ENCODE peak calls at places on chromosomes 6 and 20, in nine cellular contexts. One of them, this sample, is unnamed.

GRCh38 chr6:36139431-36139830 is 9.1 kb downstream of the MAPK13 start:
- DNase-seq in CD8-positive, alpha-beta T cell: no peak
- DNase-seq in heart left ventricle: no peak
- DNase-seq in right atrium auricular region: no peak
- DNase-seq in choroid plexus epithelial cell: peak
- DNase-seq in PC-3: no peak
- DNase-seq in fibroblast of the aortic adventitia: no peak
- DNase-seq in HFF-Myc: no peak
- DNase-seq in A549: no peak
- DNase-seq in this sample: no peak

GRCh38 chr20:51586005-51586440 is 43.5 kb upstream of the NFATC2 start:
- DNase-seq in choroid plexus epithelial cell: peak
- DNase-seq in heart left ventricle: no peak
- DNase-seq in A549: peak
- DNase-seq in right atrium auricular region: no peak
- DNase-seq in HFF-Myc: peak
- DNase-seq in PC-3: peak
- DNase-seq in fibroblast of the aortic adventitia: peak
- DNase-seq in CD8-positive, alpha-beta T cell: no peak
- DNase-seq in this sample: peak

GRCh38 chr20:23926526-23926880 is 47.0 kb upstream of the CST5 start:
- DNase-seq in heart left ventricle: no peak
- DNase-seq in PC-3: no peak
- DNase-seq in choroid plexus epithelial cell: no peak
- DNase-seq in A549: no peak
- DNase-seq in fibroblast of the aortic adventitia: no peak
- DNase-seq in right atrium auricular region: no peak
- DNase-seq in HFF-Myc: no peak
- DNase-seq in CD8-positive, alpha-beta T cell: no peak
- DNase-seq in this sample: no peak

GRCh38 chr20:11921326-11921725 is 3.6 kb downstream of the BTBD3 start:
- DNase-seq in A549: no peak
- DNase-seq in choroid plexus epithelial cell: no peak
- DNase-seq in right atrium auricular region: no peak
- DNase-seq in PC-3: no peak
- DNase-seq in heart left ventricle: no peak
- DNase-seq in HFF-Myc: no peak
- DNase-seq in fibroblast of the aortic adventitia: no peak
- DNase-seq in CD8-positive, alpha-beta T cell: no peak
- DNase-seq in this sample: no peak

GRCh38 chr6:138607478-138608433 is 108.5 kb upstream of the NHSL1 start:
- DNase-seq in HFF-Myc: no peak
- DNase-seq in fibroblast of the aortic adventitia: no peak
- DNase-seq in heart left ventricle: no peak
- DNase-seq in choroid plexus epithelial cell: no peak
- DNase-seq in right atrium auricular region: no peak
- DNase-seq in A549: no peak
- DNase-seq in PC-3: no peak
- DNase-seq in CD8-positive, alpha-beta T cell: no peak
- DNase-seq in this sample: no peak

GRCh38 chr6:68756454-68757375 is 121.6 kb downstream of the ADGRB3 start:
- DNase-seq in HFF-Myc: no peak
- DNase-seq in right atrium auricular region: no peak
- DNase-seq in choroid plexus epithelial cell: no peak
- DNase-seq in heart left ventricle: no peak
- DNase-seq in fibroblast of the aortic adventitia: no peak
- DNase-seq in PC-3: no peak
- DNase-seq in A549: no peak
- DNase-seq in CD8-positive, alpha-beta T cell: no peak
- DNase-seq in this sample: no peak

GRCh38 chr6:36204068-36204753 is 7.7 kb downstream of the BRPF3 start:
- DNase-seq in choroid plexus epithelial cell: no peak
- DNase-seq in right atrium auricular region: no peak
- DNase-seq in PC-3: no peak
- DNase-seq in A549: no peak
- DNase-seq in fibroblast of the aortic adventitia: no peak
- DNase-seq in HFF-Myc: no peak
- DNase-seq in CD8-positive, alpha-beta T cell: peak
- DNase-seq in heart left ventricle: no peak
- DNase-seq in this sample: no peak

GRCh38 chr6:47414517-47415167 is 62.9 kb upstream of the CD2AP start:
- DNase-seq in heart left ventricle: no peak
- DNase-seq in fibroblast of the aortic adventitia: peak
- DNase-seq in PC-3: peak
- DNase-seq in A549: peak
- DNase-seq in CD8-positive, alpha-beta T cell: no peak
- DNase-seq in right atrium auricular region: no peak
- DNase-seq in HFF-Myc: no peak
- DNase-seq in choroid plexus epithelial cell: peak
- DNase-seq in this sample: peak

GRCh38 chr6:24858154-24858801 is 59.6 kb upstream of the ARMH2 start:
- DNase-seq in PC-3: peak
- DNase-seq in A549: no peak
- DNase-seq in fibroblast of the aortic adventitia: peak
- DNase-seq in right atrium auricular region: no peak
- DNase-seq in heart left ventricle: no peak
- DNase-seq in choroid plexus epithelial cell: no peak
- DNase-seq in CD8-positive, alpha-beta T cell: no peak
- DNase-seq in HFF-Myc: no peak
- DNase-seq in this sample: peak

GRCh38 chr6:112216699-112217551 is 37.4 kb downstream of the LAMA4 start:
- DNase-seq in HFF-Myc: no peak
- DNase-seq in A549: peak
- DNase-seq in CD8-positive, alpha-beta T cell: no peak
- DNase-seq in heart left ventricle: no peak
- DNase-seq in PC-3: peak
- DNase-seq in right atrium auricular region: no peak
- DNase-seq in fibroblast of the aortic adventitia: peak
- DNase-seq in choroid plexus epithelial cell: peak
- DNase-seq in this sample: peak

GRCh38 chr20:31638317-31638716 is 605 bp downstream of the COX4I2 start:
- DNase-seq in HFF-Myc: no peak
- DNase-seq in A549: no peak
- DNase-seq in PC-3: no peak
- DNase-seq in CD8-positive, alpha-beta T cell: no peak
- DNase-seq in heart left ventricle: no peak
- DNase-seq in fibroblast of the aortic adventitia: no peak
- DNase-seq in choroid plexus epithelial cell: no peak
- DNase-seq in right atrium auricular region: no peak
- DNase-seq in this sample: no peak
- TF ChIP-seq CTCF in HFF-Myc: no peak
- TF ChIP-seq CTCF in A549: no peak
- TF ChIP-seq CTCF in PC-3: no peak
- TF ChIP-seq CTCF in CD8-positive, alpha-beta T cell: no peak
- TF ChIP-seq CTCF in heart left ventricle: no peak
- TF ChIP-seq CTCF in fibroblast of the aortic adventitia: no peak
- TF ChIP-seq CTCF in choroid plexus epithelial cell: no peak
- TF ChIP-seq CTCF in right atrium auricular region: no peak
- TF ChIP-seq CTCF in this sample: no peak

GRCh38 chr6:31462964-31463940 is 34.7 kb upstream of the MICB start:
- DNase-seq in heart left ventricle: peak
- DNase-seq in choroid plexus epithelial cell: peak
- DNase-seq in PC-3: peak
- DNase-seq in HFF-Myc: no peak
- DNase-seq in A549: peak
- DNase-seq in CD8-positive, alpha-beta T cell: peak
- DNase-seq in fibroblast of the aortic adventitia: peak
- DNase-seq in right atrium auricular region: peak
- DNase-seq in this sample: peak
- H3K4me3 ChIP-seq in heart left ventricle: peak
- H3K4me3 ChIP-seq in choroid plexus epithelial cell: peak
- H3K4me3 ChIP-seq in PC-3: peak
- H3K4me3 ChIP-seq in HFF-Myc: no peak
- H3K4me3 ChIP-seq in A549: peak
- H3K4me3 ChIP-seq in CD8-positive, alpha-beta T cell: peak
- H3K4me3 ChIP-seq in fibroblast of the aortic adventitia: peak
- H3K4me3 ChIP-seq in right atrium auricular region: peak
- H3K4me3 ChIP-seq in this sample: no peak

GRCh38 chr20:1266167-1266973 is at the start of gene SNPH:
- DNase-seq in choroid plexus epithelial cell: peak
- DNase-seq in HFF-Myc: no peak
- DNase-seq in PC-3: peak
- DNase-seq in heart left ventricle: peak
- DNase-seq in CD8-positive, alpha-beta T cell: peak
- DNase-seq in right atrium auricular region: peak
- DNase-seq in fibroblast of the aortic adventitia: peak
- DNase-seq in A549: peak
- DNase-seq in this sample: peak
- TF ChIP-seq CTCF in choroid plexus epithelial cell: no peak
- TF ChIP-seq CTCF in HFF-Myc: no peak
- TF ChIP-seq CTCF in PC-3: no peak
- TF ChIP-seq CTCF in heart left ventricle: no peak
- TF ChIP-seq CTCF in CD8-positive, alpha-beta T cell: no peak
- TF ChIP-seq CTCF in right atrium auricular region: peak
- TF ChIP-seq CTCF in fibroblast of the aortic adventitia: no peak
- TF ChIP-seq CTCF in A549: no peak
- TF ChIP-seq CTCF in this sample: no peak

GRCh38 chr6:44699851-44700250 is 312.3 kb downstream of the CDC5L start:
- DNase-seq in PC-3: no peak
- DNase-seq in choroid plexus epithelial cell: no peak
- DNase-seq in HFF-Myc: no peak
- DNase-seq in CD8-positive, alpha-beta T cell: no peak
- DNase-seq in A549: no peak
- DNase-seq in heart left ventricle: no peak
- DNase-seq in right atrium auricular region: no peak
- DNase-seq in fibroblast of the aortic adventitia: no peak
- DNase-seq in this sample: no peak

GRCh38 chr6:44701637-44702101 is 314.2 kb downstream of the CDC5L start:
- DNase-seq in HFF-Myc: no peak
- DNase-seq in CD8-positive, alpha-beta T cell: no peak
- DNase-seq in choroid plexus epithelial cell: no peak
- DNase-seq in right atrium auricular region: no peak
- DNase-seq in A549: no peak
- DNase-seq in fibroblast of the aortic adventitia: no peak
- DNase-seq in heart left ventricle: peak
- DNase-seq in PC-3: no peak
- DNase-seq in this sample: peak

GRCh38 chr6:44702292-44702691 is 314.8 kb downstream of the CDC5L start:
- DNase-seq in PC-3: no peak
- DNase-seq in right atrium auricular region: no peak
- DNase-seq in CD8-positive, alpha-beta T cell: no peak
- DNase-seq in fibroblast of the aortic adventitia: no peak
- DNase-seq in A549: no peak
- DNase-seq in choroid plexus epithelial cell: no peak
- DNase-seq in heart left ventricle: no peak
- DNase-seq in HFF-Myc: no peak
- DNase-seq in this sample: peak

GRCh38 chr6:44700422-44700821 is 312.9 kb downstream of the CDC5L start:
- DNase-seq in heart left ventricle: no peak
- DNase-seq in choroid plexus epithelial cell: no peak
- DNase-seq in A549: no peak
- DNase-seq in fibroblast of the aortic adventitia: no peak
- DNase-seq in right atrium auricular region: no peak
- DNase-seq in CD8-positive, alpha-beta T cell: no peak
- DNase-seq in HFF-Myc: no peak
- DNase-seq in PC-3: no peak
- DNase-seq in this sample: no peak

DNA sequence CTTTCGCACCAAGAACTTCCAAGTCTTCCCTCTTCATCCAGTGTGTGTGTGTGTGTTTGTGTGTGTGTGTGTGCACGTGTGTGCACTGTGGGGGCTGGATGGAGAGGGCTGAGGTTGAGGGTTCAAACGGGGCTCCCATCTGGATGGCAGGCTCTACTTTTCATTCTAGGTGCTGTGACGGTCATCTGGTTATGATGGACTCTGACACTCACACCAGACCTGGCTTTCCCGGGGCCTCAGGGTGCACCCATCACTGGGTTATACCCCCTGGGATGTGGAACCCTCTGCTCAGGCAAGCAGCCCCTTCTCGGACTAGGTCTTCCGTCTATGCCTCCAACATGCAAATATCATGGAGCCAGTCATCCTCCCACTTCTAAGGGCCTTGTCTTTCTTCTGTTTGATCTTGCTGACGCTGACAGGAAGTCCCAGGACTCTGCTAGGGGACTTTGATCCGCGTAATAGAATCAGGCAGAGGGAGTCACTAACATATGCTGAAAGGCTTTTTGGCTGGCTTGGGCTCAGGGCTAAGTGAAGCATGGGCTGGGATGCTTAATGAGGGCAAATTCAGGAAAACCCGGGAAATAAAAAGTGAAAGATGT is 313.6 kb downstream of the CDC5L start:
- DNase-seq in right atrium auricular region: no peak
- DNase-seq in fibroblast of the aortic adventitia: no peak
- DNase-seq in CD8-positive, alpha-beta T cell: no peak
- DNase-seq in PC-3: no peak
- DNase-seq in heart left ventricle: no peak
- DNase-seq in A549: no peak
- DNase-seq in choroid plexus epithelial cell: no peak
- DNase-seq in HFF-Myc: no peak
- DNase-seq in this sample: peak
- H3K4me3 ChIP-seq in right atrium auricular region: no peak
- H3K4me3 ChIP-seq in fibroblast of the aortic adventitia: no peak
- H3K4me3 ChIP-seq in CD8-positive, alpha-beta T cell: no peak
- H3K4me3 ChIP-seq in PC-3: no peak
- H3K4me3 ChIP-seq in heart left ventricle: no peak
- H3K4me3 ChIP-seq in A549: no peak
- H3K4me3 ChIP-seq in choroid plexus epithelial cell: no peak
- H3K4me3 ChIP-seq in HFF-Myc: no peak
- H3K4me3 ChIP-seq in this sample: no peak

This sample was measured in fibroblast of mammary gland.